ENCODE peak calls at places on chromosomes 4 and X, in six cellular contexts. A is PC-3, Y is fibroblast of lung, J is A549, Z is GM23338, B is PC-9. I is an unnamed sample.

GRCh38 chrX:129593137-129593536 is 53.1 kb downstream of the OCRL start:
- DNase-seq in A (peak), Y (peak), J (no peak), Z (no peak), B (peak), I (no peak)

GRCh38 chrX:20029728-20030127 is 38.9 kb upstream of the BCLAF3 start:
- DNase-seq in A (peak), Y (no peak), J (no peak), Z (no peak), B (peak), I (no peak)

GRCh38 chrX:16444353-16444752 is 205.6 kb upstream of the S100G start:
- DNase-seq in A (peak), Y (peak), J (no peak), Z (no peak), B (no peak), I (no peak)

GRCh38 chr4:112029642-112030235 is 115.5 kb upstream of the FAM241A start:
- DNase-seq in A (no peak), Y (no peak), J (no peak), Z (no peak), B (no peak), I (peak)

GRCh38 chrX:50638123-50638522 is 167.5 kb upstream of the DGKK start:
- DNase-seq in A (no peak), Y (peak), J (no peak), Z (no peak), B (no peak), I (no peak)

GRCh38 chrX:129529685-129530281 is 6.5 kb upstream of the SMARCA1 start:
- DNase-seq in A (peak), Y (peak), J (no peak), Z (no peak), B (no peak), I (no peak)

GRCh38 chr4:83661359-83661758 is 125.5 kb downstream of the GPAT3 start:
- DNase-seq in A (no peak), Y (no peak), J (no peak), Z (no peak), B (no peak), I (no peak)

GRCh38 chr4:61277785-61278184 is 77.7 kb downstream of the ADGRL3 start:
- DNase-seq in A (peak), Y (peak), J (no peak), Z (no peak), B (no peak), I (no peak)

GRCh38 chr4:127630152-127630551 is 2.6 kb upstream of the INTU start:
- DNase-seq in A (no peak), Y (no peak), J (no peak), Z (no peak), B (no peak), I (no peak)

GRCh38 chr4:66974665-66975064 is 570.6 kb downstream of the CENPC start:
- DNase-seq in A (peak), Y (peak), J (no peak), Z (no peak), B (no peak), I (no peak)

GRCh38 chrX:108018659-108019381 is 26.0 kb upstream of the VSIG1 start:
- DNase-seq in A (peak), Y (no peak), J (no peak), Z (no peak), B (no peak), I (no peak)

DNA sequence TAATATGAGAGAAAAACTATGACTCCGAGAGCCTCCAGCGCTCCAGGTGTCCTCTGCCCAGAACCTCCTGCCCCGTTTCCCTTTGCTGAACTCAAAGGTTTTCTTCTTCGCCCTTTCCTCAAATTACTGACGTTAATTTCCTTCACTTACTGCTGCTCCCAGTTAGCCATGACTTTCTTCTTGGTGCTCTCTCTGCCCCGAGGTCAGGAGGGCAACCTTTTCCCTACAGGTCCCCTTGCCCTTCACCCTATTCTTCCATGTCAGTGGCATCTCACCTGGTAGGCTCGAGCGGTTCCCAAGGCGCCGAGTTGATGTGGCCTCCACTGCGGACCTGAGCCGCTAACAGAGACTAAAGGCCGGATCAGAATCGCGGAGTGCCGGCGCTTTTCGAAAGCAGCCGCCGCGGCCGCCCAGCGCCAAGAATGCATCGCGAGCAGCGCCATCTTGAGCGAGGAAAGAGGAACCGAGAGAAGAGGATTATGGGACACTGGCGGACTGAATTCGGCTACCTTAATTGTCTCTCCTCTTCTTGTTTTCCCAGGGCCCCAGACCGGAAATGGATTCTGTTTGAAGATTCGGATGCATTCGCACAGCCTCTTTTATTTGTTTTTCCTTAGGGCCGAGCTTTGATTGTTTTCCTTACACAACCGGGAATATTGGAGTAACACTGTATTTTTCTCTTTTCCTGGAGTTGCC is at the start of gene ABCB7:
- DNase-seq in A (peak), Y (peak), J (peak), Z (peak), B (peak), I (peak)
- TF ChIP-seq CTCF in A (no peak), Y (peak), J (no peak), Z (peak), B (peak), I (peak)

GRCh38 chrX:119008122-119008744 is 33.8 kb downstream of the LONRF3 start:
- DNase-seq in A (peak), Y (no peak), J (peak), Z (peak), B (peak), I (peak)
- H3K4me2 ChIP-seq in A (no peak), Y (no peak), J (no peak), Z (no peak), B (no peak), I (no peak)

DNA sequence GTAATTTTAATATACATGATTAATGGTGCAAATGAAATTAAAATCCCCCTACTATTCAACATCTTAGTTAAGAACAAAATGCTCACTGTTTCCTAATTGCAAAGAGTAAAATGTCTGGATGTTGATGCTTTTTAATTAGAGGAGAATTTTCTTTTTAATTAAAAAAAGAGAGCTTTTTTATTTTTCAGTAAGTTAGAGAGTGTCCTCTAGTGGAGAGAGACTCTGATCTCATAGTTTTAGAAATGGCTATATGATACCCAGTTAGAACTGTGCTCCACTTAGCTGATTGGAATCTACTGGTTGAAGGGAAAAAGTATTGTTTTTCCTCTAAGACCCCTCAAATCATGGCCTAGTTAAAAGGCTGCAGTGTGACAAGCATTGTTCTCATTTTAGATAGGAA is 312.0 kb upstream of the MAGEB2 start:
- DNase-seq in A (peak), Y (peak), J (no peak), Z (peak), B (no peak), I (no peak)
- TF ChIP-seq CTCF in A (peak), Y (peak), J (peak), Z (no peak), B (peak), I (peak)

DNA sequence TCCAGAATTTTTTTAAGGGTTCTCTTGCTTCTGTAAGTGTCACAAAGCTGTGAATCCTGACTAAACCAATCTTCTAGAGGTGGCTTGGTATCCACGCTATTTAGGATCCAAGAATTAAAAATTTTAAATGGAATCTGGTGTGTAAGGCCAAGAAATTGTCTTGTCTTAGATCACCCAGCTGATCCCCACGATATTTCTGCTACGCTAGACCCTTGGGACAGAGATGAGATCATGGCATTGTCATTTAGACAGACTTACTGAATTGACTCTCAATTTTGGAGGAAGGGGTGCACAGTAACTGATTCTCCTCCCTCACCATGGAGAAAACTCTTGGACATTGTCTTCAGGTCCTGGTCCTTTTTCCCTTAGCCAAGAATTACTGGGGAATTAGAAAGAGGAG is 5.7 kb downstream of the GPRIN3 start:
- DNase-seq in A (no peak), Y (no peak), J (no peak), Z (no peak), B (no peak), I (no peak)
- H3K4me2 ChIP-seq in A (no peak), Y (no peak), J (peak), Z (no peak), B (no peak), I (no peak)